ENCODE peak calls at places on chromosomes 1 and 21, in eight cellular contexts. S, U, G, A, X, L, Y and I are unnamed samples.

GRCh38 chr1:72283204-72284083 is 1.1 kb upstream of the NEGR1 start:
- DNase-seq in A (peak), S (peak), Y (peak), L (peak), U (peak), G (peak), X (peak), I (peak)

GRCh38 chr1:177800386-177801058 is 169.3 kb downstream of the SEC16B start:
- DNase-seq in X (no peak), U (no peak), G (no peak), L (peak), Y (peak), A (peak), S (no peak), I (peak)

GRCh38 chr21:42010507-42011493 is 640 bp upstream of the ZBTB21 start:
- DNase-seq in S (peak), Y (peak), X (peak), L (peak), A (peak), G (no peak), U (peak), I (peak)

GRCh38 chr1:167501513-167502191 is 16.7 kb downstream of the CD247 start:
- DNase-seq in G (no peak), Y (no peak), X (no peak), L (no peak), S (no peak), A (no peak), U (no peak), I (no peak)

GRCh38 chr1:36797761-36798160 is 236.6 kb downstream of the GRIK3 start:
- DNase-seq in X (no peak), G (no peak), L (no peak), S (no peak), Y (no peak), A (no peak), U (no peak), I (no peak)

GRCh38 chr1:75487399-75487798 is 123.5 kb downstream of the SLC44A5 start:
- DNase-seq in G (no peak), S (no peak), U (no peak), Y (no peak), L (no peak), A (no peak), X (no peak), I (no peak)

GRCh38 chr21:44498280-44498964 is 41.6 kb downstream of the KRTAP10-1 start:
- DNase-seq in S (no peak), A (no peak), G (no peak), X (no peak), Y (no peak), L (no peak), U (no peak), I (no peak)

GRCh38 chr1:237111807-237112206 is 69.8 kb downstream of the RYR2 start:
- DNase-seq in G (no peak), Y (no peak), U (no peak), A (no peak), X (no peak), S (no peak), L (no peak), I (no peak)

GRCh38 chr1:155978973-155979429 is 654 bp upstream of the ARHGEF2 start:
- DNase-seq in A (peak), X (no peak), Y (no peak), L (no peak), U (no peak), G (no peak), S (no peak), I (no peak)

GRCh38 chr1:5053744-5054143 is 399.3 kb downstream of the AJAP1 start:
- DNase-seq in A (no peak), S (no peak), G (no peak), X (no peak), U (no peak), Y (no peak), L (no peak), I (no peak)

GRCh38 chr1:96365076-96365475 is 356.5 kb upstream of the PTBP2 start:
- DNase-seq in L (peak), G (no peak), S (no peak), U (no peak), A (peak), X (no peak), Y (peak), I (no peak)

GRCh38 chr21:46161800-46162592 is 6.6 kb upstream of the FTCD start:
- DNase-seq in G (no peak), S (no peak), U (peak), L (no peak), X (peak), Y (no peak), A (no peak), I (no peak)

GRCh38 chr1:64133036-64133435 is 70.4 kb upstream of the UBE2U start:
- DNase-seq in G (no peak), A (peak), S (no peak), L (peak), Y (peak), X (no peak), U (no peak), I (peak)

GRCh38 chr1:6962956-6963915 is 178.0 kb downstream of the CAMTA1 start:
- DNase-seq in L (no peak), A (peak), G (peak), S (peak), Y (peak), U (peak), X (no peak), I (peak)

GRCh38 chr1:226095286-226095685 is 32.8 kb downstream of the H3-3A start:
- DNase-seq in L (no peak), U (no peak), A (no peak), S (no peak), G (no peak), X (no peak), Y (no peak), I (no peak)

GRCh38 chr1:33164120-33164519 is 17.7 kb downstream of the TRIM62 start:
- DNase-seq in A (peak), G (no peak), X (no peak), L (no peak), S (no peak), Y (no peak), U (no peak), I (no peak)

GRCh38 chr1:116506132-116507004 is 64.5 kb downstream of the CD58 start:
- DNase-seq in G (no peak), L (no peak), Y (no peak), A (peak), X (no peak), U (no peak), S (no peak), I (peak)

DNA sequence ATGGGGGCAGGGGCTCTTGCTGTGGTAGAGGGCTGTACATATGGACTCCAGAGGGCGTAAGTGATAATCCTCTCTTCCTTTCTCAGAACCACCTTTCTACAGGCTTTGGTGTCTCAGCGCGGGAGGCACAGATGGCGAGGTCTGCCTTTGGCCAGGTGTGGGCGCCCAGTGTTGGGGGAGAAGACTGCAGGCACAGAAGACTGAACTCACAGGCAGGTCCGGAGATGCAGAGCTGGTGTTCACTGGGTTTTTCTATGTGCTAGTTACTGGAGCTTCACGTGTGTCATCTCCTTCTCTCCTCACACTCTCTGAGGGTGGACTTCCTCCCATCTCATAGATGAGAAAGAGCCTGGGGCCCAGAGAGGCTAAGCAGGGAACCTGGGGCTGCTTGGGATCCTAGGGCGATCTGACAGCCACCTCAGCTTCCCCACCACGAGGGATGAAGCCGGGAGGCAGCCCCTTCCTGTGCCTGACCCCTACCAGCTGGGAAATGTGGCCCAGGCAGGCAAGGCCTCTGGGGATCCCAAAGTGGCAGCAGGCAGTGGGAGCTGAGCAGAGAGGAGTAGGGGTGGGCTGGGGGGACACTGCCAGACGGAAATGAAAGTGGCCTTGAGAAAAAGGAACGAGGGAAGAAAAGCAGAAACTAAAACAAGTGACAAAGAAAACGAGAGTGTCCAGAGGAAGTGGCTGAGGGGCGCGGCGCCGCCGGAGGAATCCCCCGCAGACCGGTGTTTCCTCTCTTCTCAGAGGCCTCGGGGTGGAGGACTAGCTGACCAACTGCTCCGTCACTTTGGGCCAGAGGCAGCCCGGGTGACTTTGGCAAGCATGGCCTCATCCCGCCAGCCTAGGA is 191.6 kb downstream of the HIVEP3 start:
- DNase-seq in A (no peak), Y (no peak), L (no peak), G (peak), S (no peak), U (no peak), X (no peak), I (no peak)
- TF ChIP-seq CTCF in A (no peak), Y (no peak), L (no peak), G (no peak), S (no peak), U (no peak), X (no peak), I (no peak)

DNA sequence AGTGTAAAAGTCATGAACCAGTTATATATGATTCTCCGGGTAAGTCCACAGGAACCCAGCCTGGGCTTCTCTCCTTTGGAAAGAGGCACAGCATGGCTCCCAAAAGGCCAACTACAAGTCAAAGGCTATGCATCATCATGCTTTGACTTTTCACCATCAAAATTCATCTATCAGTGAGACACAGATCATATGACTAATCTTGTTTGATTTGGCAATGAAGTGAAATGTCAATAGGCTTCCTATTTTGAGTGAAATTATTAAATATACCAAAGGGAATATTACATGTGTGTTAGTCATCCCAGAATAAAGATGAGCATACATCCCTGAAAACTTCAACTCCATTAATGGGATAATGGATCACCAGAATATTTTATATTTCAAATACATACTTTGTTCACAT is 83.5 kb upstream of the ADGRL2 start:
- DNase-seq in S (no peak), A (peak), Y (peak), L (peak), U (no peak), X (no peak), G (no peak), I (peak)
- H3K4me3 ChIP-seq in S (no peak), A (no peak), Y (no peak), L (no peak), U (no peak), X (no peak), G (no peak), I (no peak)

DNA sequence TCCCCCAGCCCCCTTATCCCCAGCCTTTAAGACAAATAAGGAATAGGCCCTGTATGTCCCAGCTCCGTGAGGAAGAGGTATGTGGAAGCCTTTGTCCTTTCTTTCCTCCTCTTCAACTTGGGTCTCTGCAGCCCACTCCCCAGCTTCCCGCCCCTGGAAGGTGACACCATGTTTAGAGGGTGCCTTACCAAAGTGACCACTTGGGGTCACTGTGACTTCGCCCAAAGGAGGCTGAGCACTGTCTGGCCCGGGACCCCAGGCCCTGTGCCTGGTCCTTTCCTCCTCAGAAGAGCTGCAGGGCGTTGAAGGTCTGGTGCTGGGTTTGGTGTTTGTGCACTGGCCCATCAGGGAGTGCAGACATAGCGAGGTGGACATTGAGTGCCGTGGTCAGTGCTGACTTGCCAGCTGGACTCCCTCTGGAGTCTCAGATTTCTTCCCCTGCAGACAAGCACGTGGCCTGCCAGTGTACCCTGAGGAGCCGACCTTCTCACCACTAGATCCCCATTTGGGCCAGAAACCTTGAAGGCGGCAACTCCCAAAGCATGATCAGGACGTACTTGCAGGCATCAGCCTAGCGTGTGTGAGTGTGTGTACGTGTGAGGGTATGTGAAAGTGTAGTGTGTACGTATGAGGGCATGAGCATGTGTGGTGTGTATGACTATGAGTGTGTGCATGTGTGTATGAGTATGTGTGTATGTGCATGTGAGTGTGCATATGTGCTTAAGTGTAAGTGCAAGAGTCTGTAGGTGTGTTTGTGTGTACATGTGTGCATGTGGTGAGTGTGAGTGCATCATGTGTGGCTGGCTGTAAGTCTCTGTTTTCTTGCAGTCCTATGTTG is 181.4 kb upstream of the KIAA0040 start:
- DNase-seq in S (peak), L (peak), U (peak), A (no peak), G (no peak), X (no peak), Y (peak), I (no peak)
- TF ChIP-seq CTCF in S (peak), L (peak), U (peak), A (peak), G (no peak), X (peak), Y (peak), I (peak)

DNA sequence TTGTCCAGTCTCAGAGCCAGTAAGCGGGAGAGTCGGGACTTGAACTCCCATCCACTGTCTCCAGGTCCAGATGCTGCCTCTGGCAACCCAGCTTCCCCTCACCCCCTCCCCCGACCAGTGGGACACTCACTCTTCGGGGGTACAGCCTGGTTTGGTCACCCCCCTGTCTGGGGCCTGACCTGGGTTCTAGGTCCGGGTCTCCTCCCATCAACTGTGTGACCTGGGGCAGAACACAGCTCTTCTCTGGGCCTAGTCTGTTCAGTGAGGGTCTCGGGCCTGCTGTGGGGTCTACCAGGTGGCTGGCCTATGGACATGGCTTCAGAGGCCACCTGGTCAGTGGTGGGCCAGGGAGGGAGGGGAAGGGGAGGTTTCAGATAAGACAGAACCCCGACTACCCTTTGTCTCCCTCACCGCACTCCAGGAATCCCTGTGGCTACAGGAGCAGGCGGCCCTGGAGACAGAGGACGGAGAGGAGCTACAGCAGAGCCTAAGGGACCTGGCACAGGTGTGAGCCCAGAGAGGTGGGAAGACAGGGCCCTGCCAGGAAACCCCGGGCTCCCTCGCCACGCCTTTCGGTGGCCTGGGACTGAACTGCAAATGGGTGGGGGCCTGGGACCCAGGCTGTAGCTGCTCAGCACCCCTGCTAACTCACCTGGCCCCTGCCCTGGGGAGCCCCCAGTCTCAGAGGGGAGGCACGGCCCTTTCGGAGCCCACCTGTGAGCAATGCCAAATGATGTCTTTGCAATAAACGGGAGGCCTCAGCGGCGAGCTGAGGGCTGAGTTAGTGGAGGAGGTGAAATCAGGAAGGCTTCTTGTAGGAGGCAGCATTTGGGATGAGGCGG is 4.1 kb upstream of the NBPF3 start:
- DNase-seq in U (no peak), G (no peak), Y (no peak), L (no peak), X (no peak), S (no peak), A (no peak), I (no peak)
- H3K4me3 ChIP-seq in U (no peak), G (peak), Y (peak), L (no peak), X (peak), S (no peak), A (no peak), I (no peak)

GRCh38 chr1:92486251-92487077 is at the start of gene GFI1:
- DNase-seq in X (no peak), A (peak), S (peak), Y (no peak), U (peak), G (peak), L (no peak), I (no peak)

GRCh38 chr1:92487078-92487605 is 417 bp upstream of the GFI1 start:
- DNase-seq in U (no peak), X (no peak), A (no peak), S (no peak), G (no peak), Y (no peak), L (no peak), I (no peak)

GRCh38 chr1:92484171-92484471 is 2.6 kb downstream of the GFI1 start:
- DNase-seq in U (peak), L (no peak), A (no peak), Y (no peak), X (no peak), G (no peak), S (no peak), I (no peak)

GRCh38 chr1:92484472-92485373 is 2.0 kb downstream of the GFI1 start:
- DNase-seq in S (peak), G (peak), L (no peak), Y (no peak), A (peak), X (peak), U (peak), I (no peak)

DNA sequence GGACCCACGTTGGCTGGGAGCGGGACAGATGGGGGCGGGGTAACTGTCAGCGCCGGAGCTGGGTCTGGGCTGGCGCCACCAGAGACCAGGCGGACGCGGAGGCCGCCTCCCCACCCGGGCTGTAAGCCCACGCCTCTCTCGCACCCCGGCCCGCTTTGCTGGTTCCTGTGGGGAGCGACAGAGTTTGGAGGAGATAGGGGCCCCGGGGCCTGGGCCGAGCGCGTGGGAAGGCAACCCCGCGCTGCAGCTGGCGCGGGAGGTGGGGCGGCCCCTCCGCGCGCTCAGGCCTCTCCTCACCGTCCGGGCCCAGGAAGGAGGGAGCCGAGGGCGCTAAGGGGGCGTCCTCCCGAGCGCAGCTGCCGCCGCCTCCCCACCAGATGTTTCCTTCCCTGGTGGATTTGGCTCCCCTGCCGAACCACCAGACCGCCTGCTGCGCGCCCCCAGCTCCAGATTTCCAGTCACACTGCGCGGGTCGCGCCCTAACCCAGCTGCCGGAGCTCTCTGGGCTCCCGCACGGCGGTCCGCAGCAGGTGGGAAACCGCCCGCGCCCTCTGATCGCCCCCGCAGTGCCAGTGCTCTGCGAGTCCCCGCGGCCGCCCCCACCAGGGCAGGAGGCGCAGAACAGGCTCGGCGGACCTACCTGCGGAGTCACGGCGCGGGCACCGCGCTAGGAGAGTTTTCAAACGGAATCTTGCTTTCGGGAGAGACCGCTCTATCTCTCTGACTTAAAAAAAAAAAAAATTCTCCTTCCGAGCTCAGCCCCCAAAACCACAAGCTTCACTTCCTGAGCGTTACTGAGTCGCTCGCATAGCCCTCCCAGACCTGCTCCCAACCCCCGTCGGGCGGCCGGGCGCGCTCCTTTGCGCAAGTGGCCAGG is 1.1 kb downstream of the GFI1 start:
- DNase-seq in X (no peak), L (peak), U (peak), S (peak), G (peak), A (peak), Y (peak), I (peak)
- TF ChIP-seq CTCF in X (peak), L (peak), U (peak), S (peak), G (no peak), A (no peak), Y (peak), I (peak)

DNA sequence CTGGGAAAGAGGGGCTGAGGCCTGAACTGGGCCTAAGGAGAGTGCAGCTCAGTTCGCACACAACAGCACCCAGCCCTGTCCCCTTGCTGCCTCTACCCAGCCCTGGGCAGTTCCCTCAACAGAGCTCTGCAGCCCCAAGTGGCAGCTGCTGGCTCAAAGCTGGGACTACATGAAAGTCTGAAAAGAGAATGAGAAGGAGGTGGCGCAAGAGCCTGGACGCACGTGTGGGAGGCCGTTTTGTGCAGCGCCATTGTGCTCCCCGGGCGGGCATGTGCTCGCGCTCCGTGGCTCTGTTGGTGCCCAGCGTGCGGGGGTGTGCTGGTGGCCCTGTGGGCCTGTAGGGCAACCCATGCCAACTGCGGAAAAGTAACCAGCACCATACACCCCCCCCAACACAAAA is 10.3 kb downstream of the GPR37L1 start:
- DNase-seq in X (no peak), U (no peak), G (no peak), Y (no peak), L (no peak), S (no peak), A (no peak), I (no peak)
- H3K4me3 ChIP-seq in X (peak), U (no peak), G (no peak), Y (no peak), L (no peak), S (no peak), A (no peak), I (no peak)